ENCODE peak calls at places on chromosomes 7 and 10, in seven cellular contexts. U is central memory CD4-positive, alpha-beta T cell; G is endodermal cell; W is fibroblast of the aortic adventitia; D is effector CD8-positive, alpha-beta T cell; K is AG09309; E is NB4. B is an unnamed sample.

GRCh38 chr7:1403844-1404404 is 55.3 kb downstream of the MICALL2 start:
- DNase-seq in U (no peak), D (no peak), E (peak), K (no peak), W (peak), G (no peak), B (no peak)

GRCh38 chr10:78312197-78313046 is 278.8 kb downstream of the RPS24 start:
- DNase-seq in E (no peak), K (no peak), U (no peak), G (peak), W (peak), D (no peak), B (no peak)

GRCh38 chr7:115087437-115087836 is 165.5 kb downstream of the MDFIC start:
- DNase-seq in G (no peak), E (no peak), U (no peak), D (no peak), K (peak), W (peak), B (no peak)

GRCh38 chr7:85554294-85554877 is 367.5 kb upstream of the SEMA3D start:
- DNase-seq in U (peak), D (no peak), K (peak), E (peak), W (peak), G (no peak), B (no peak)

GRCh38 chr7:2856388-2857169 is 12.5 kb upstream of the GNA12 start:
- DNase-seq in K (no peak), W (no peak), U (no peak), D (no peak), E (no peak), G (no peak), B (no peak)

GRCh38 chr7:45402480-45403218 is 171.5 kb upstream of the ADCY1 start:
- DNase-seq in K (peak), U (no peak), W (peak), G (no peak), E (peak), D (no peak), B (no peak)

GRCh38 chr7:18352339-18353255 is 143.0 kb upstream of the HDAC9 start:
- DNase-seq in K (peak), D (no peak), E (peak), W (peak), G (peak), U (no peak), B (no peak)

GRCh38 chr10:124267231-124267885 is 151.4 kb downstream of the OAT start:
- DNase-seq in U (no peak), W (peak), E (no peak), D (no peak), K (no peak), G (no peak), B (no peak)

GRCh38 chr7:96135241-96135640 is 186.7 kb downstream of the SLC25A13 start:
- DNase-seq in K (no peak), U (no peak), W (no peak), D (no peak), G (no peak), E (no peak), B (no peak)

GRCh38 chr10:125116041-125116649 is 44.2 kb downstream of the CTBP2 start:
- DNase-seq in D (no peak), G (no peak), U (no peak), K (no peak), W (no peak), E (no peak), B (no peak)

GRCh38 chr7:41038211-41038610 is 664.7 kb downstream of the INHBA start:
- DNase-seq in U (no peak), G (no peak), E (no peak), K (no peak), W (no peak), D (no peak), B (no peak)

GRCh38 chr7:125246706-125247105 is 317.1 kb upstream of the POT1 start:
- DNase-seq in K (no peak), U (no peak), D (no peak), E (no peak), W (no peak), G (no peak), B (no peak)

GRCh38 chr10:48274636-48275035 is at the start of gene FRMPD2:
- DNase-seq in D (no peak), W (no peak), K (no peak), E (no peak), U (no peak), G (peak), B (no peak)

GRCh38 chr7:86980223-86980622 is 79.2 kb downstream of the ELAPOR2 start:
- DNase-seq in G (no peak), K (no peak), D (no peak), E (no peak), W (no peak), U (no peak), B (no peak)

GRCh38 chr10:127945335-127945734 is 38.4 kb downstream of the PTPRE start:
- DNase-seq in E (peak), W (peak), U (peak), G (no peak), K (no peak), D (no peak), B (no peak)

B was measured in immature natural killer cell.